ENCODE peak calls at places on chromosomes 6 and 20, in eight cellular contexts. R, A, P, X, B, J, E and I are unnamed samples.

GRCh38 chr6:13307508-13307995 is 20.8 kb downstream of the TBC1D7 start:
- DNase-seq in X (peak; percentile 74), E (no peak), J (no peak), P (no peak), A (no peak), B (no peak), R (no peak), I (no peak)

GRCh38 chr6:42418739-42419138 is 33.0 kb downstream of the TRERF1 start:
- DNase-seq in A (no peak), X (no peak), R (no peak), J (no peak), E (no peak), P (no peak), B (no peak), I (no peak)

GRCh38 chr6:148521586-148521985 is 178.9 kb downstream of the SASH1 start:
- DNase-seq in X (no peak), B (no peak), P (no peak), J (no peak), E (no peak), R (no peak), A (no peak), I (no peak)

GRCh38 chr20:47278907-47279348 is 77.6 kb downstream of the ZMYND8 start:
- DNase-seq in J (peak; percentile 53), A (no peak), P (no peak), R (no peak), X (peak; percentile 70), E (peak; percentile 68), B (no peak), I (no peak)

GRCh38 chr6:22892452-22892851 is 323.1 kb downstream of the HDGFL1 start:
- DNase-seq in B (no peak), R (no peak), X (peak; percentile 96), P (no peak), E (no peak), A (no peak), J (no peak), I (no peak)

GRCh38 chr20:60200305-60200918 is 242.2 kb downstream of the CDH26 start:
- DNase-seq in B (no peak), P (no peak), J (no peak), E (no peak), R (no peak), X (no peak), A (no peak), I (no peak)

GRCh38 chr20:57429579-57430202 is 38.5 kb downstream of the RBM38 start:
- DNase-seq in P (peak; percentile 69), A (no peak), X (no peak), R (no peak), B (no peak), E (peak; percentile 23), J (no peak), I (no peak)

GRCh38 chr20:35091808-35092523 is 641 bp downstream of the TRPC4AP start:
- DNase-seq in B (no peak), J (no peak), E (no peak), R (no peak), A (no peak), X (peak; percentile 50), P (peak; percentile 44), I (no peak)

GRCh38 chr6:75946146-75946831 is 126.2 kb downstream of the IMPG1 start:
- DNase-seq in A (no peak), P (peak; percentile 26), E (no peak), J (no peak), B (peak; percentile 12), R (peak; percentile 19), X (no peak), I (no peak)

GRCh38 chr6:158002951-158003853 is 21.5 kb downstream of the SYNJ2 start:
- DNase-seq in P (no peak), R (no peak), A (no peak), J (no peak), X (peak; percentile 97), E (no peak), B (no peak), I (no peak)

GRCh38 chr20:52290602-52291001 is 99.0 kb upstream of the ZFP64 start:
- DNase-seq in P (no peak), A (no peak), R (no peak), X (no peak), J (no peak), B (no peak), E (no peak), I (no peak)

GRCh38 chr6:7414811-7415210 is 25.2 kb downstream of the RIOK1 start:
- DNase-seq in J (no peak), B (peak; percentile 11), P (no peak), R (no peak), E (no peak), A (no peak), X (no peak), I (no peak)

GRCh38 chr6:101818056-101818455 is 424.5 kb downstream of the GRIK2 start:
- DNase-seq in B (no peak), R (no peak), P (no peak), J (no peak), X (no peak), A (no peak), E (no peak), I (no peak)

GRCh38 chr20:56637576-56637975 is 8.5 kb downstream of the TFAP2C start:
- DNase-seq in P (no peak), X (no peak), J (no peak), E (no peak), A (no peak), B (no peak), R (no peak), I (no peak)

GRCh38 chr20:45792513-45793118 is 862 bp downstream of the DNTTIP1 start:
- DNase-seq in A (no peak), R (no peak), X (no peak), J (no peak), B (no peak), P (no peak), E (no peak), I (no peak)

GRCh38 chr6:39820553-39820952 is 28.4 kb downstream of the DAAM2 start:
- DNase-seq in P (no peak), J (no peak), R (no peak), B (no peak), X (no peak), A (no peak), E (no peak), I (no peak)

GRCh38 chr6:39816744-39817143 is 24.6 kb downstream of the DAAM2 start:
- DNase-seq in E (no peak), R (no peak), B (no peak), P (no peak), J (no peak), X (no peak), A (no peak), I (no peak)

GRCh38 chr6:39819676-39820075 is 27.5 kb downstream of the DAAM2 start:
- DNase-seq in X (no peak), E (no peak), R (no peak), P (no peak), B (no peak), J (no peak), A (no peak), I (no peak)

GRCh38 chr6:39819226-39819625 is 27.1 kb downstream of the DAAM2 start:
- DNase-seq in X (no peak), J (no peak), B (no peak), R (no peak), A (no peak), P (no peak), E (no peak), I (no peak)

GRCh38 chr6:39818695-39819094 is 26.5 kb downstream of the DAAM2 start:
- DNase-seq in B (no peak), P (no peak), E (no peak), X (no peak), A (no peak), R (no peak), J (no peak), I (no peak)
- TF ChIP-seq POLR2AphosphoS5 in B (no peak), P (no peak), E (no peak), X (no peak), A (no peak), R (no peak), J (no peak), I (no peak)

GRCh38 chr20:32052792-32053362 is 835 bp downstream of the HCK start:
- DNase-seq in A (no peak), P (no peak), J (no peak), R (no peak), X (no peak), E (no peak), B (peak; percentile 88), I (no peak)
- TF ChIP-seq EZH2 in A (no peak), P (peak; percentile 41), J (no peak), R (no peak), X (no peak), E (no peak), B (peak; percentile 2), I (no peak)

GRCh38 chr6:67875877-67876383 is 759.2 kb upstream of the ADGRB3 start:
- DNase-seq in R (no peak), A (no peak), E (no peak), B (no peak), X (no peak), J (no peak), P (no peak), I (no peak)

GRCh38 chr6:67870321-67870720 is 764.8 kb upstream of the ADGRB3 start:
- DNase-seq in R (no peak), J (no peak), B (no peak), E (no peak), A (no peak), P (no peak), X (no peak), I (no peak)
- H3K36me3 ChIP-seq in R (no peaks in the 10 kb centered on the region), J (no peaks in the 10 kb centered on the region), B (no peaks in the 10 kb centered on the region), E (no peaks in the 10 kb centered on the region), A (no peaks in the 10 kb centered on the region), P (no peaks in the 10 kb centered on the region), X (no peaks in the 10 kb centered on the region), I (no peaks in the 10 kb centered on the region)

GRCh38 chr6:166361080-166361429 is 18.7 kb upstream of the SFT2D1 start:
- DNase-seq in E (no peak), P (peak; percentile 99), A (no peak), R (no peak), J (no peak), B (no peak), X (no peak), I (no peak)
- TF ChIP-seq POLR2AphosphoS5 in E (no peak), P (peak; percentile 71), A (no peak), R (no peak), J (no peak), B (no peak), X (no peak), I (no peak)